ENCODE peak calls at places on chromosomes 7 and 10, in six cellular contexts. One of them, this sample, is unnamed. For H3K27me3, the result is how much of the 10 kb centered on the place peaks cover.

GRCh38 chr10:103429647-103430046 is 22.5 kb downstream of the CALHM2 start:
- DNase-seq in mammary epithelial cell: no peak
- DNase-seq in endodermal cell: no peak
- DNase-seq in cardiac muscle cell: no peak
- DNase-seq in sigmoid colon: no peak
- DNase-seq in transverse colon: no peak
- DNase-seq in this sample: no peak

GRCh38 chr7:18570890-18571478 is 75.4 kb downstream of the HDAC9 start:
- DNase-seq in mammary epithelial cell: peak
- DNase-seq in endodermal cell: no peak
- DNase-seq in cardiac muscle cell: peak
- DNase-seq in sigmoid colon: no peak
- DNase-seq in transverse colon: no peak
- DNase-seq in this sample: peak

GRCh38 chr7:77657427-77658331 is 38.6 kb upstream of the RSBN1L start:
- DNase-seq in mammary epithelial cell: peak
- DNase-seq in endodermal cell: no peak
- DNase-seq in cardiac muscle cell: peak
- DNase-seq in sigmoid colon: no peak
- DNase-seq in transverse colon: no peak
- DNase-seq in this sample: peak

GRCh38 chr7:108345710-108346336 is 110.4 kb downstream of the NRCAM start:
- DNase-seq in mammary epithelial cell: no peak
- DNase-seq in endodermal cell: peak
- DNase-seq in cardiac muscle cell: no peak
- DNase-seq in sigmoid colon: no peak
- DNase-seq in transverse colon: no peak
- DNase-seq in this sample: no peak

GRCh38 chr7:767580-767940 is 40.5 kb upstream of the PRKAR1B start:
- DNase-seq in mammary epithelial cell: peak
- DNase-seq in endodermal cell: no peak
- DNase-seq in cardiac muscle cell: no peak
- DNase-seq in sigmoid colon: no peak
- DNase-seq in transverse colon: no peak
- DNase-seq in this sample: no peak

GRCh38 chr10:78318305-78318704 is 284.6 kb downstream of the RPS24 start:
- DNase-seq in mammary epithelial cell: no peak
- DNase-seq in endodermal cell: no peak
- DNase-seq in cardiac muscle cell: no peak
- DNase-seq in sigmoid colon: peak
- DNase-seq in transverse colon: no peak
- DNase-seq in this sample: no peak

GRCh38 chr7:53237344-53237913 is 202.0 kb downstream of the POM121L12 start:
- DNase-seq in mammary epithelial cell: no peak
- DNase-seq in endodermal cell: peak
- DNase-seq in cardiac muscle cell: peak
- DNase-seq in sigmoid colon: no peak
- DNase-seq in transverse colon: no peak
- DNase-seq in this sample: no peak

GRCh38 chr10:127855584-127855881 is 37.2 kb downstream of the CLRN3 start:
- DNase-seq in mammary epithelial cell: no peak
- DNase-seq in endodermal cell: peak
- DNase-seq in cardiac muscle cell: no peak
- DNase-seq in sigmoid colon: no peak
- DNase-seq in transverse colon: no peak
- DNase-seq in this sample: no peak

GRCh38 chr7:3682028-3682712 is 381.1 kb downstream of the SDK1 start:
- DNase-seq in mammary epithelial cell: no peak
- DNase-seq in endodermal cell: no peak
- DNase-seq in cardiac muscle cell: no peak
- DNase-seq in sigmoid colon: peak
- DNase-seq in transverse colon: no peak
- DNase-seq in this sample: no peak

GRCh38 chr10:42933454-42934340 is 143.2 kb upstream of the RET start:
- DNase-seq in mammary epithelial cell: no peak
- DNase-seq in endodermal cell: peak
- DNase-seq in cardiac muscle cell: peak
- DNase-seq in sigmoid colon: peak
- DNase-seq in transverse colon: peak
- DNase-seq in this sample: peak

GRCh38 chr10:118564652-118565051 is 30.8 kb downstream of the PRLHR start:
- DNase-seq in mammary epithelial cell: no peak
- DNase-seq in endodermal cell: peak
- DNase-seq in cardiac muscle cell: peak
- DNase-seq in sigmoid colon: no peak
- DNase-seq in transverse colon: no peak
- DNase-seq in this sample: no peak

DNA sequence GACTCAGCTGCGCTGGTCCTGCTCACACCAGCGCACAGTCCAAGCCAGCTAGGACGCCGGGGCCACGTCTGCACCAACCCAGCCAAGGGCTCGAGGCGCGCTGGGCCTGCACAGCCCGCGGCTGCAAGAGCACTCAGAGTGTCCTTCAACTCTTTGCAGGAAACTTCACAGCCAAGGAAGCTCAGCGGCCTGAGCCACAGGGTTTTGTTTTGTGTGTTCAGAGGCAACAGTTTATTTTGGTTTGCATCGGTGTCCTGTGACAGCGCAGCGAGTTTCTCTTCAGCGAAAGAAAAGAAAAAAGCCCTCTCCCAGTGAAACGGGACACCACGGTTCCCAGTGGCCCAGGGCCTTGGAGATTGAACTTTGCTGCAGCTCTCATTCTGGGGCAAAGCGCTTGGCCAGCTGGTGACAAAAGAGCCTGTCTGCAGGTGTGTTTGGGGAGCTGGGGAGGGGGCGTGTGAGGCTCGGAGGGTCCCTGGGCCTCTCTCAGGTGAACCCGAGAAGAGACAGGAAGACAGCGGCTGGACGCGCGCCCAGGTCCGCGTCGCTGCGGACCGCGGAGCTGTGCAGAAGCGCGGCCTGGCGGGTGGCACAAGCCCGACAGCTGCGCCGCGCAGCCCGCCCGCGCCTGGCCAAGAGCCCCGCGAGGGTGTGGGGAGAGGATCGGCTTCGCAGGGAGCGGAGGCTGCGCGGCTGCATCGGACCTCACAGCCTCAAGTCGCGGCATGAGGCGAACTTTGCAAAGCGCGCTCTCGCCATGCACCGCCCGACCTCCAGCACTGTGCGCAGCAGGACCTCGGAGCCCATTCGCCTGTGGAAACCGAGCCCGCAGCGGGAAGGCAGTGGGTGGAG is 922 bp downstream of the CXCL12 start:
- DNase-seq in mammary epithelial cell: peak
- DNase-seq in endodermal cell: peak
- DNase-seq in cardiac muscle cell: peak
- DNase-seq in sigmoid colon: peak
- DNase-seq in transverse colon: no peak
- DNase-seq in this sample: no peak
- H3K27me3 ChIP-seq in mammary epithelial cell: under half
- H3K27me3 ChIP-seq in endodermal cell: under half
- H3K27me3 ChIP-seq in cardiac muscle cell: under half
- H3K27me3 ChIP-seq in sigmoid colon: under half
- H3K27me3 ChIP-seq in transverse colon: under half
- H3K27me3 ChIP-seq in this sample: under half

GRCh38 chr7:27104244-27105149 is 2.0 kb upstream of the HOXA2 start:
- DNase-seq in mammary epithelial cell: no peak
- DNase-seq in endodermal cell: no peak
- DNase-seq in cardiac muscle cell: no peak
- DNase-seq in sigmoid colon: no peak
- DNase-seq in transverse colon: no peak
- DNase-seq in this sample: no peak
- H3K4me3 ChIP-seq in mammary epithelial cell: no peak
- H3K4me3 ChIP-seq in endodermal cell: no peak
- H3K4me3 ChIP-seq in cardiac muscle cell: no peak
- H3K4me3 ChIP-seq in sigmoid colon: no peak
- H3K4me3 ChIP-seq in transverse colon: no peak
- H3K4me3 ChIP-seq in this sample: no peak

DNA sequence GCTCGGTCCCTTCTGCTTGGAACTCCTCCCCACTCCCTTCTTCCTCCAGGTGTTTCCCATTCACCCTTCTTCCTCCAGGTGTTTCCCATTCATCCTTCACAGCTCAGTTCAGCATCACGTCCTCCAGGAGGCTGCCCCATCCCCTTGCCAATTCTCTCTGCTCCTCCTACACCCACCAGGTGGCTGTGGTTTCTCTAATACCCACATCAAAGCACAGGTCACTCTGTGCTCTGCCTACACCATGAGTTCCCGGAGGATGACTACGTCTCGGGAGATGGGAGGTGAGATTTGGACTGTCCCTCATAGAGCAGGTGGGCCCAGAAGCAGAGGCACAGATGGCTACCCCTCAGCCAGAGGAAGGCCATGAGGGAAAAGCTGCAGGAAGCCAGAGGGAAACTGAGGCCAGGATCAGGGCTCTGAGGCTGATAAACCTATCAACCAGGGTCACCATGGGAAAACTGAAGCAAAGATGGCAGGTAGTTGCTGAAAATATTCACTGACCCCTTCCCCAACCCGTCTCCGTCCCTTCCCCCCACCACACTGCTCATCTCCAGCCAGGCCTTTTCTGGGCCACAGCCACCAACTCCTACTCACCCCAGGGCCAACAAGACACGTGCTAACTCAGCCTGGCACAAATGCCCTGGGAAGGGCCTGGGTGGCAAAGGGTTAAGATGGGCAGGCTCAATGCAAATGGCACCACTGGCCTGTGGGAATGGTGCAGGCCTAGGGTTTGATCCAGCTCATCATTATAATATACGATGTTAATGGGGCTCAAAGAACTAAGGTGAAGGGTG is 56.6 kb upstream of the CPXM2 start:
- DNase-seq in mammary epithelial cell: peak
- DNase-seq in endodermal cell: no peak
- DNase-seq in cardiac muscle cell: no peak
- DNase-seq in sigmoid colon: no peak
- DNase-seq in transverse colon: no peak
- DNase-seq in this sample: no peak
- H3K27me3 ChIP-seq in mammary epithelial cell: under half
- H3K27me3 ChIP-seq in endodermal cell: under half
- H3K27me3 ChIP-seq in cardiac muscle cell: under half
- H3K27me3 ChIP-seq in sigmoid colon: under half
- H3K27me3 ChIP-seq in transverse colon: under half
- H3K27me3 ChIP-seq in this sample: under half

DNA sequence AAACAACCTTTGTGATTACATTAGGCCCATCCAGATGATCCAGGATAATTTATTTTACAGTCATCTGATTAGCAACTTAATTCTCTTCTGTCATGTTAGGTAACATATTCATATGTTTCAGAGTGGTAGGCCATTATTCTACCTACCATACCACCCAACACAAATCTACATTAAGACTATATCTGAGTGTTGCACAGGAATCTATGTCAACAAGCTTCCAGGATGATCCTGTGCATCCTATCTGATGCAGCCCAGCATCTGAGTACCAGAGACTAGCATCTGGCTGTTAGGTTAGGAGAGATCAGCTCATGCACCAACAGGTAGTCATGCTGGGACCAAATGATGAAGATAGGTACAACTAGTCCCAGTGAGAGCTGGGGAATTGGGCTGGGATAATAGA is 1.3 kb upstream of the DDX56 start:
- DNase-seq in mammary epithelial cell: no peak
- DNase-seq in endodermal cell: no peak
- DNase-seq in cardiac muscle cell: no peak
- DNase-seq in sigmoid colon: no peak
- DNase-seq in transverse colon: no peak
- DNase-seq in this sample: no peak
- H3K4me3 ChIP-seq in mammary epithelial cell: no peak
- H3K4me3 ChIP-seq in endodermal cell: peak
- H3K4me3 ChIP-seq in cardiac muscle cell: no peak
- H3K4me3 ChIP-seq in sigmoid colon: no peak
- H3K4me3 ChIP-seq in transverse colon: no peak
- H3K4me3 ChIP-seq in this sample: no peak

DNA sequence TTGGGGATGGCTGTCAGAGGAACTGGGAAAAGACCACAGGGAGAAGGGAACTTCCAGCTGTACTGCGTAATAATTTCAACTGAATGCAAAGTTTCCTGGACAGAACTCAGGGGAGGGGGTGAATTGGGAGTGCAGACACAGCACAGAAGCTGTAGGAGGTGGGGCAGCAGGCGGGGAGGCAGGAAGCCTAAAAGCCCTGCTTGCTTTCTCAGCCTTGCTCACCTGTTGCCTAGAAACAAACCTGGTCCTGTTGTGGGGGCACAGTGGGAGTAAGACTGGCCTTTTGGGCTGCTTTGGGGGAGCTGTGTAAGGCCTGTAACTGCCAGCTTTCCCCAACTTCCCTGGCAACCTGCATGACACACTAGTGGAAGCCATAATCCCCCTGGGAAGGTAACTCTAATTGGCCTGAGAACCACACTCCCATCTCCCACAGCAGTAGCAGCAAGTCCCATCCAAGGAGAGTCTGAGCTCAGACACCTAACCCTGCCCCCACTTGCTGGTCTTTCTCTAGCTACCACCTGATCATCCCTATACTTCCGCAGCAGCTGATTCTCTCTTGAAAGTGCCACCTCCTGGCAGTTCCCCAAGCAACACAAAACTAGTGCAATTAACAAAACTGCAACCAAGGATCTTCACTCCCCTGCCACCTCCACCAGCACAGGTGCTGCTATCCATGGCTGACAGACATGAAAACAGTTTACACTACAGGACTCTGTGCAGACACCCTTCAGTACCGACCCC is 1239.3 kb downstream of the SORCS1 start:
- DNase-seq in mammary epithelial cell: no peak
- DNase-seq in endodermal cell: peak
- DNase-seq in cardiac muscle cell: no peak
- DNase-seq in sigmoid colon: no peak
- DNase-seq in transverse colon: no peak
- DNase-seq in this sample: no peak
- H3K27me3 ChIP-seq in mammary epithelial cell: under half
- H3K27me3 ChIP-seq in endodermal cell: under half
- H3K27me3 ChIP-seq in cardiac muscle cell: under half
- H3K27me3 ChIP-seq in sigmoid colon: under half
- H3K27me3 ChIP-seq in transverse colon: under half
- H3K27me3 ChIP-seq in this sample: under half